ENCODE peak calls at places on chromosome 15, in seven cellular contexts. Z is lung; B is SJCRH30; S is left ventricle myocardium inferior; H is A673; R is uterus; J is CD4-positive, alpha-beta memory T cell. C is an unnamed sample.

GRCh38 chr15:38436993-38437392 is 16.9 kb upstream of the FAM98B start:
- DNase-seq in Z (no peak), B (no peak), S (no peak), H (no peak), R (no peak), J (no peak), C (no peak)

GRCh38 chr15:85618956-85619491 is 175.7 kb downstream of the KLHL25 start:
- DNase-seq in Z (peak; percentile 68), B (no peak), S (peak; percentile 74), H (peak; percentile 77), R (peak; percentile 92), J (peak; percentile 45), C (peak; percentile 61)

GRCh38 chr15:25710184-25710583 is 152.9 kb downstream of the ATP10A start:
- DNase-seq in Z (peak; percentile 54), B (peak; percentile 58), S (peak; percentile 53), H (peak; percentile 13), R (no peak), J (peak; percentile 25), C (peak; percentile 28)

GRCh38 chr15:56758770-56759449 is 25.6 kb upstream of the ZNF280D start:
- DNase-seq in Z (no peak), B (no peak), S (no peak), H (peak; percentile 27), R (no peak), J (no peak), C (no peak)

GRCh38 chr15:45522931-45523331 is 376 bp upstream of the SLC30A4 start:
- DNase-seq in Z (peak; percentile 33), B (peak; percentile 74), S (no peak), H (peak; percentile 19), R (no peak), J (no peak), C (no peak)

GRCh38 chr15:71730277-71731144 is 79.8 kb upstream of the NR2E3 start:
- DNase-seq in Z (peak; percentile 55), B (peak; percentile 88), S (peak; percentile 35), H (peak; percentile 64), R (peak; percentile 71), J (peak; percentile 9), C (no peak)

GRCh38 chr15:52071570-52071969 is 41.0 kb downstream of the BCL2L10 start:
- DNase-seq in Z (peak; percentile 57), B (no peak), S (no peak), H (no peak), R (no peak), J (no peak), C (no peak)

GRCh38 chr15:86010398-86010797 is 69.3 kb upstream of the AGBL1 start:
- DNase-seq in Z (no peak), B (no peak), S (no peak), H (no peak), R (no peak), J (no peak), C (no peak)

GRCh38 chr15:50114381-50114780 is 4.7 kb downstream of the ATP8B4 start:
- DNase-seq in Z (no peak), B (no peak), S (no peak), H (no peak), R (no peak), J (no peak), C (no peak)

GRCh38 chr15:20355256-20355868 is 186.2 kb downstream of the GOLGA6L6 start:
- DNase-seq in Z (no peak), B (no peak), S (no peak), H (no peak), R (peak; percentile 11), J (no peak), C (no peak)

GRCh38 chr15:64850778-64851502 is 9.2 kb downstream of the PLEKHO2 start:
- DNase-seq in Z (no peak), B (no peak), S (no peak), H (no peak), R (no peak), J (no peak), C (no peak)

GRCh38 chr15:64343841-64344240 is 12.1 kb downstream of the CSNK1G1 start:
- DNase-seq in Z (no peak), B (no peak), S (no peak), H (no peak), R (no peak), J (no peak), C (no peak)

GRCh38 chr15:101128191-101128590 is 123.7 kb downstream of the CHSY1 start:
- DNase-seq in Z (no peak), B (peak; percentile 65), S (no peak), H (peak; percentile 92), R (peak; percentile 48), J (no peak), C (no peak)

GRCh38 chr15:99100245-99101173 is 4.4 kb upstream of the SYNM start:
- DNase-seq in Z (peak; percentile 70), B (peak; percentile 79), S (peak; percentile 84), H (peak; percentile 80), R (peak; percentile 78), J (peak; percentile 18), C (peak; percentile 57)

GRCh38 chr15:66163553-66163952 is 90.0 kb downstream of the MEGF11 start:
- DNase-seq in Z (no peak), B (no peak), S (no peak), H (no peak), R (no peak), J (no peak), C (no peak)

GRCh38 chr15:84599906-84600305 is 903 bp upstream of the ZSCAN2 start:
- DNase-seq in Z (no peak), B (no peak), S (no peak), H (no peak), R (peak; percentile 21), J (no peak), C (no peak)

GRCh38 chr15:92883643-92884458 is 16.3 kb upstream of the CHD2 start:
- DNase-seq in Z (no peak), B (peak; percentile 48), S (no peak), H (no peak), R (no peak), J (peak; percentile 79), C (peak; percentile 84)

GRCh38 chr15:98651581-98652220 is 3.4 kb downstream of the IGF1R start:
- DNase-seq in Z (peak; percentile 26), B (peak; percentile 61), S (no peak), H (no peak), R (no peak), J (peak; percentile 6), C (no peak)

GRCh38 chr15:98923159-98923558 is 84.4 kb downstream of the PGPEP1L start:
- DNase-seq in Z (no peak), B (no peak), S (no peak), H (no peak), R (no peak), J (no peak), C (no peak)

GRCh38 chr15:93250905-93251304 is 161.9 kb upstream of the RGMA start:
- DNase-seq in Z (no peak), B (peak; percentile 46), S (peak; percentile 28), H (no peak), R (peak; percentile 27), J (no peak), C (no peak)

GRCh38 chr15:52294881-52295420 is 653 bp downstream of the MYO5C start:
- DNase-seq in Z (no peak), B (peak; percentile 13), S (no peak), H (no peak), R (no peak), J (no peak), C (no peak)

DNA sequence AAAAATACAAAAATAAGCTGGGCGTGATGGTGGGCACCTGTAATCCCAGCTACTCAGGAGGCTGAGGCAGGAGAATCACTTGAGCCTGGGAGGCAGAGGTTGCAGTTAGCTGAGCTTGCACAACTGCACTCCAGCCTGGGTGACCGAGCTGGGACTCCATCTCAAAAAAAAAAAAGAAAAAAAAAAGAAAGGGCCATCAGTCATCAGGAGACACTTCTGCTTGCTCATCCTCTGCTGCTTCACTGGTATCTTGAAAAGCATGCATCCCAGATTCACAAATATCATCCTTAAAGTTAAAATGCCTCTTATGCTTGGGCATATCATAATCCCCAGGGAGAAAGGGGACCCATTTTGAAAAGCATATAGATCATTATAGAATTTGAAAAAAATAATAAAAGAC is 176.6 kb upstream of the NR2F2 start:
- DNase-seq in Z (no peak), B (no peak), S (no peak), H (no peak), R (no peak), J (no peak), C (no peak)
- H3K4me1 ChIP-seq in Z (peaks cover 4% of the 10 kb centered on the region), B (no peaks in the 10 kb centered on the region), S (peaks cover 11% of the 10 kb centered on the region), H (no peaks in the 10 kb centered on the region), R (no peaks in the 10 kb centered on the region), J (no peaks in the 10 kb centered on the region), C (no peaks in the 10 kb centered on the region)

GRCh38 chr15:40928351-40928974 is 677 bp upstream of the DLL4 start:
- DNase-seq in Z (no peak), B (peak; percentile 40), S (no peak), H (no peak), R (no peak), J (no peak), C (no peak)
- H3K27me3 ChIP-seq in Z (no peaks in the 10 kb centered on the region), B (peaks cover 27% of the 10 kb centered on the region), S (peaks cover 72% of the 10 kb centered on the region), H (peaks cover 66% of the 10 kb centered on the region), R (peaks cover 21% of the 10 kb centered on the region), J (peaks cover 33% of the 10 kb centered on the region), C (peaks cover 48% of the 10 kb centered on the region)

GRCh38 chr15:80530737-80531365 is 126.7 kb downstream of the ARNT2 start:
- DNase-seq in Z (no peak), B (no peak), S (no peak), H (no peak), R (no peak), J (no peak), C (no peak)

GRCh38 chr15:80533934-80534333 is 129.8 kb downstream of the ARNT2 start:
- DNase-seq in Z (no peak), B (no peak), S (no peak), H (no peak), R (no peak), J (no peak), C (no peak)

GRCh38 chr15:80527406-80527805 is 123.2 kb downstream of the ARNT2 start:
- DNase-seq in Z (no peak), B (no peak), S (no peak), H (no peak), R (no peak), J (no peak), C (no peak)

GRCh38 chr15:80527961-80528360 is 123.8 kb downstream of the ARNT2 start:
- DNase-seq in Z (no peak), B (no peak), S (no peak), H (no peak), R (no peak), J (no peak), C (no peak)

DNA sequence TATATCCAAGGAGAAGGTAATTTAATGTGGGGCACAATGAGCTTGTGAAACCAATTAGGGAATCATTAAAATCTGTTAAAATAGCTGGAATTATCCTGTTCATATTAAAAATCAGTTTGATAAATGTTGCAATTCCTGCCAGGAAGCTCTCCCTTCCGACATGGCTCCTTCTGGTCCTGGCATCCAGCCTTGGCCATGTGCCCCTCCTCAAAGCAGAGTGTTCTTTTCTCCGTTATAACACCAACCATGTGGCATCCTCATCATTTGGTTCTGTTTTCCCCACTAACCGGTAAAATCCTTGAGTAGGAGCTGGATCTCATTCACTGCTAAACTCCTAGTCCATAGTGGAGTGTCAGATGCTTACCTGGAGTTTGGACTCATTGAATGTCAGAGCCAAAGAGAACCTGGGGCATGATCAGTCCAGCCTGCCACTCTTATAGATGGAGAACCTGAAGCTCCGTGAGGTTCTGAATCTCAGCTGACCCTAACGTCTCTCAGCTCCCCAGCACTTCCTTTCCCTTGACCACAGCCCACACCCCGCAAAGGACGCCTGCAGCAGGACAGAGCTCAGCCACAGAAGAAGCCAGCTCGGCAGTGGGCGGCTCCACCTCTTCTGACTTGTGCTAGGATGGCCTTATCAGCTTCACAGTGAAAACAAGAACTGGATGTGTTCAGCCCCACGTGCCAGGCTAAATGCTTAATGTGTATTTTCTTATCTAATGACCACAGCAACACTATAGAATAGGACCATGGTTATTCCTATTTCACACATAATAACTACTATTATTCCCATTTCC is 127.4 kb downstream of the ARNT2 start:
- DNase-seq in Z (no peak), B (no peak), S (no peak), H (no peak), R (no peak), J (no peak), C (no peak)
- H3K4me1 ChIP-seq in Z (peaks cover 2% of the 10 kb centered on the region), B (no peaks in the 10 kb centered on the region), S (peaks cover 20% of the 10 kb centered on the region), H (no peaks in the 10 kb centered on the region), R (no peaks in the 10 kb centered on the region), J (no peaks in the 10 kb centered on the region), C (no peaks in the 10 kb centered on the region)

GRCh38 chr15:88345962-88346361 is 89.4 kb upstream of the NTRK3 start:
- DNase-seq in Z (no peak), B (no peak), S (no peak), H (no peak), R (no peak), J (no peak), C (no peak)
- H3K27me3 ChIP-seq in Z (no peaks in the 10 kb centered on the region), B (no peaks in the 10 kb centered on the region), S (peaks cover 35% of the 10 kb centered on the region), H (peaks cover 34% of the 10 kb centered on the region), R (no peaks in the 10 kb centered on the region), J (no peaks in the 10 kb centered on the region), C (no peaks in the 10 kb centered on the region)

C was measured in CD8-positive, alpha-beta memory T cell.